ENCODE peak calls at places on chromosomes 1 and 21, in seven cellular contexts. G, F, E, Z, B, D and O are unnamed samples.

GRCh38 chr1:3079381-3080093 is 10.5 kb downstream of the PRDM16 start:
- DNase-seq in B (no peak), G (no peak), Z (no peak), F (no peak), E (no peak), D (no peak), O (no peak)

GRCh38 chr1:206723500-206724472 is 39.1 kb downstream of the MAPKAPK2 start:
- DNase-seq in D (no peak), E (no peak), F (no peak), Z (peak; percentile 80), B (no peak), G (peak; percentile 84), O (no peak)

GRCh38 chr21:46017148-46017547 is 35.6 kb downstream of the COL6A1 start:
- DNase-seq in D (no peak), F (peak; percentile 23), G (no peak), Z (no peak), E (no peak), B (no peak), O (peak; percentile 7)

GRCh38 chr21:45863751-45864150 is 117.8 kb upstream of the COL6A1 start:
- DNase-seq in G (no peak), E (no peak), D (no peak), F (no peak), Z (no peak), B (no peak), O (no peak)

GRCh38 chr1:44406761-44407429 is 1.8 kb downstream of the RNF220 start:
- DNase-seq in F (no peak), E (peak; percentile 31), D (no peak), Z (no peak), B (no peak), G (no peak), O (peak; percentile 18)

GRCh38 chr1:209038316-209038715 is 545.2 kb upstream of the CAMK1G start:
- DNase-seq in E (no peak), D (no peak), Z (no peak), B (no peak), F (no peak), G (no peak), O (no peak)

GRCh38 chr1:201888282-201889033 is at the start of gene SHISA4:
- DNase-seq in D (no peak), B (peak; percentile 59), G (peak; percentile 42), F (peak; percentile 94), Z (no peak), E (peak; percentile 63), O (peak; percentile 18)

GRCh38 chr1:931380-932177 is 7.9 kb downstream of the SAMD11 start:
- DNase-seq in G (no peak), D (no peak), F (no peak), Z (no peak), B (no peak), E (no peak), O (no peak)

GRCh38 chr1:9717193-9718005 is 65.9 kb downstream of the PIK3CD start:
- DNase-seq in Z (peak; percentile 21), D (peak; percentile 87), F (no peak), G (no peak), B (no peak), E (peak; percentile 62), O (peak; percentile 98)

GRCh38 chr1:33569331-33569730 is 96.9 kb downstream of the ZSCAN20 start:
- DNase-seq in Z (no peak), E (no peak), B (no peak), F (peak; percentile 63), G (no peak), D (no peak), O (no peak)

DNA sequence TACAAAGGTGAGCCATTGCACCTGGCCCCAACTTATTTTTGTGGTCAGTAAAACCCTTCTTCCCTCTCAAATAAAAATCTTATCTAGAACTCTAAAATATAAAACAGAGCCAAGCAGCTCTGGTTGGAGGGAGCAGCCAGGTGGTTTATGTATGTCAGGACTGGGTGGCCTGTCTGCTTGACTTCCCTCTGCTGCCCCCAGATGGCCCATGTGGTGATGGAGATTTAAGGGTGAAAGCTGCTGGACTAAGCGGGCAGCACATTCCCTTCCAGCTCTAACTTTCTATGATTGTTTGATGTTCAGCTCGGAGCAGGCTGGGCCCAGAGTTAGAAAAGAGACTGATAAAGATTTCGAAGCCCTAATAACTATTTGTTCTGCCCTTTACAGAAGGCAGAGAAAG is 11.9 kb upstream of the PAQR6 start:
- DNase-seq in F (no peak), B (no peak), G (no peak), D (no peak), Z (no peak), E (no peak), O (peak; percentile 31)
- TF ChIP-seq CTCF in F (no peak), B (no peak), G (no peak), D (no peak), Z (peak; percentile 31), E (no peak), O (no peak)

DNA sequence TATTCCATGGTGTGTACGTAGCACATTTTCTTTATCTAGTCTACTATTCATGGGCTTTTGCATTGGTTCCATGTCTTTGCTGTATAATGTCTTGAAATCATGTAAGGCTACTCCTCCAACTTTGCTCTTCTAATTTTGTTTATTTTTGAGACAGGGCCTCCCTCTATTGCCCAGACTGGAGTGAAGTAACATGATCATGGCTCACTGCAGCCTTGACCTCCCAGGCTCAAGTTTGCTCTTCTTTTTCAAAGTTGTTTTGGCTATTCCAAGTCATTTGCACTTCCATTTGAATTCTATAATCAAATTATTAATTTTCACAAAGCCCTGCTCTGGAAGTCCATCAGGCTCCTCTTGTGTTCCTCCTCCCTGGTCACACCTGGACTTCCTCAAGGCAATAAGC is 90.2 kb upstream of the SGIP1 start:
- DNase-seq in E (no peak), B (no peak), D (no peak), G (no peak), F (no peak), Z (no peak), O (no peak)
- TF ChIP-seq CTCF in E (no peak), B (no peak), D (no peak), G (no peak), F (peak; percentile 18), Z (no peak), O (no peak)

DNA sequence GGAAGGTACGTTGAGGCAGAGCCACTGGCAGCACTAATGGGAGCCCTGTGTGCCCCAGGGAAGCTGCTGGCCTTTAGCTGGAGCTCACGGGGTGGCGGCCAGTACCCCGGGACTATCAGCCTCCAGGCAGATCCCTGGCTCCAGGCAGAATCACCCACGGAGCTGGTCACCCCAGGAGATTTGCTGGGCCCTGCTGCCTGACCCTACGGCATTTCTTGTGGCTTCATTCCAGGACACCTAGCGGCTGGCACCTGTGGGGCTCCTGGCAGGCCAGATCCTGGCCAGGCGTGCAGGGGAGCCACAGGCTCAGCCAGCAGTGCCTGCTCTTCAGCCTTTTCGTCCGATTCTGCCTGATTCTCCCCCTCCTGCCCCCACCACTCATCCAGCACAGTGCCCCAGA is 7.1 kb downstream of the PADI1 start:
- DNase-seq in D (no peak), G (no peak), B (no peak), E (no peak), F (no peak), Z (no peak), O (no peak)
- TF ChIP-seq CTCF in D (no peak), G (no peak), B (no peak), E (no peak), F (no peak), Z (no peak), O (no peak)

DNA sequence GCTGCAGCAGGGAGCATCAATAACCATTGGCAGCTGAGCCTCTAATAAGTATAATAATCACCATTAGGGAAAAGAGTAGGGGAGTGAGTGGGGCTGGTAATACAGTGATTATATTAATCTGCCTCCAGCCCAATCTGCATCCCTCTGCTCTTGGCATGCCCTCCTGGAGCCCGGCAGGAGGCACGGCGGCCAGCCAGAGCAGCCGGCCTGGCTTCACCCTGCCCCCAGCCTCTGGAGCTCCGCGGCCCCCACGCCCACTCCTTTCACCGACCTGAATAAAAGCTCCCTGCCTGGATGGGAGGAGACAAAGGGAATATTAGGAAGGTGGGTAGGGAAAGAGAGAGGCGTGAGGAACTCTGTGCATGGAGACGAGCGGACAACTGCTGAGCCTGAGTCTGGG is 28.3 kb downstream of the OPTC start:
- DNase-seq in B (no peak), Z (no peak), F (no peak), G (no peak), E (no peak), D (no peak), O (no peak)
- TF ChIP-seq CTCF in B (no peak), Z (no peak), F (no peak), G (no peak), E (no peak), D (no peak), O (no peak)

DNA sequence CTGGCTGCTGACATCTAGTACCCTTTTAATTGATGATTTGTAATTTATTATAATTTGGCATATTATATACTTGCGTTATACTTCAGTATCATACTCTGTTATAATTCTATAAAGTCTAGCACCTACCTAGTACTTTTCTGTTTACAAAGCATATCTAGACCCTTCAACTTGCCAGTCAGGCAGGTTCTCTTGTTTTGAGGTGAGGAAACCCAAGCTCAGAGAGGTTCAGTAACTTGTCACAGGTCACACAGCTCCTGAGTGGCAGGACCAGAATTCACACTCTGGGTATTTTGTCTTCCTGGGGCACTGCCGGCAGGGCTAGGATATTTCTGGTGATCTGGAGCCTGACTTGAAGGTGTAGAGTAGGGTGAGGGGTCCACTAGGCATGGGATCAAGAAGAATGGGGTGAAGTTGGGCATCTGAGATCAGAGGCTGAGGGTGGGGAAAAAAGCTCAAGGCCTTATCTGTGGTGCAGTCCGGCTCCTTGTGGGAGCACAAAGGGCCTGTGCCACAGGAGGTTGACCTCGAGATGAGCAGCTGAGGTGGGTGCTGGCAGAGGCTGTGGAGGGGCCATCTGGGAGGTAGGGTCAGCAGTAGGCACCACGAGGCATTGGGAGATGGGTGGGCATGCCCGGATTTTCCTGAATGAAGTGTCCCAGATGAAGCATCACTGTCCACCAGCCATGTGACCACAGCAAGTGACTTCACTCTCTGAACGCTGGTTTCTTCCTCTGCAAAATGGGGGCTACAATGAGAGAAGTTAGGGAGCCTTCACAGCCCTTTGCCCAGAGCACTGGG is 102.6 kb downstream of the EPHB2 start:
- DNase-seq in E (no peak), B (no peak), F (no peak), Z (no peak), G (no peak), D (no peak), O (no peak)
- TF ChIP-seq CTCF in E (no peak), B (no peak), F (no peak), Z (no peak), G (no peak), D (no peak), O (no peak)

DNA sequence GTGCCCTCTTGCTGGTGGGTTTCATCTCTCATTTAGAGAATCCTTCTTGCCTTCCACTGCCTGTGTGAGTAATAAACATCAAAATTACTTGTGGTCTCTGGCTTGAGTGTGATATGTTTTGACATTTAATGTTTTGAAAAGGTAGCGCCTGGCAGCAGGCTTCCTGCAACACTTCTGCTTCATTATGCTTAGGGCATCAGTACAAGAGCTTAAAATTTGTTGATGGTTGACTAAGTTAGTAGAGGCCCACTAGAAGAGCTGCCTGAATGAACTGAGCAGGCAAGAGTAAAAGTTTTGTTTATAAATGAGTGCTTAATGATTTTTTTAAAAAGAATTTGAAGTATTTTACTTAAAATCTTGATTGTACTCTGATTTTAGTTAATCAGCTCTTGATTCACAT is 6.5 kb upstream of the RPE65 start:
- DNase-seq in G (no peak), Z (no peak), D (no peak), E (no peak), F (no peak), B (no peak), O (no peak)
- TF ChIP-seq CTCF in G (no peak), Z (no peak), D (no peak), E (no peak), F (no peak), B (no peak), O (no peak)